ENCODE peak calls at places on chromosomes 12 and 14, in seven cellular contexts. W, Z, T, R, D, P and Y are unnamed samples.

GRCh38 chr14:80426686-80427085 is 215.4 kb upstream of the DIO2 start:
- DNase-seq in Z (no peak), R (no peak), D (peak; percentile 60), W (no peak), T (no peak), P (no peak), Y (no peak)

GRCh38 chr12:52729147-52729546 is 25.8 kb upstream of the KRT77 start:
- DNase-seq in R (no peak), T (no peak), P (no peak), D (no peak), W (no peak), Z (no peak), Y (no peak)

GRCh38 chr14:101520621-101521305 is 40.5 kb upstream of the DIO3 start:
- DNase-seq in D (peak; percentile 76), T (peak; percentile 35), R (no peak), P (peak; percentile 87), Z (no peak), W (no peak), Y (no peak)

GRCh38 chr14:67358914-67359313 is 690 bp downstream of the ATP6V1D start:
- DNase-seq in Z (no peak), P (no peak), D (no peak), T (no peak), W (no peak), R (peak; percentile 47), Y (no peak)

GRCh38 chr14:65206448-65207096 is 104.3 kb upstream of the MAX start:
- DNase-seq in W (no peak), T (no peak), R (no peak), Z (no peak), D (no peak), P (no peak), Y (no peak)

GRCh38 chr12:46660719-46661118 is 165.1 kb downstream of the SLC38A4 start:
- DNase-seq in T (no peak), P (no peak), Z (no peak), W (no peak), R (no peak), D (peak; percentile 68), Y (no peak)

GRCh38 chr14:68965261-68965761 is 13.8 kb downstream of the ACTN1 start:
- DNase-seq in Z (no peak), W (no peak), P (no peak), D (no peak), R (no peak), T (no peak), Y (no peak)

GRCh38 chr12:49231881-49232650 is 32.8 kb upstream of the TUBA1C start:
- DNase-seq in R (peak; percentile 28), T (no peak), Z (no peak), W (no peak), P (no peak), D (peak; percentile 15), Y (no peak)

GRCh38 chr12:72723732-72724131 is 451.6 kb downstream of the TRHDE start:
- DNase-seq in P (no peak), Z (no peak), D (no peak), R (no peak), W (no peak), T (no peak), Y (no peak)

GRCh38 chr12:124756151-124756550 is 107.5 kb downstream of the SCARB1 start:
- DNase-seq in T (no peak), Z (no peak), W (no peak), D (no peak), R (no peak), P (no peak), Y (no peak)

GRCh38 chr12:120640840-120641833 is 711 bp downstream of the CABP1 start:
- DNase-seq in W (peak; percentile 66), P (peak; percentile 83), Z (peak; percentile 83), R (peak; percentile 93), T (peak; percentile 43), D (peak; percentile 66), Y (peak; percentile 56)

GRCh38 chr12:89370850-89371249 is 18.5 kb upstream of the DUSP6 start:
- DNase-seq in P (no peak), T (no peak), R (no peak), W (no peak), Z (no peak), D (peak; percentile 79), Y (no peak)

GRCh38 chr12:1803736-1804135 is 16.6 kb upstream of the LRTM2 start:
- DNase-seq in Z (no peak), P (no peak), R (no peak), D (no peak), W (no peak), T (no peak), Y (no peak)

GRCh38 chr12:50699940-50700339 is 64.0 kb upstream of the ATF1 start:
- DNase-seq in W (no peak), D (no peak), P (no peak), T (no peak), Z (no peak), R (no peak), Y (no peak)

GRCh38 chr12:16008442-16008841 is 97.3 kb downstream of the DERA start:
- DNase-seq in W (no peak), R (no peak), Z (no peak), P (no peak), D (peak; percentile 4), T (no peak), Y (no peak)

GRCh38 chr14:36173161-36173560 is 3.4 kb downstream of the PTCSC3 start:
- DNase-seq in Z (no peak), P (no peak), T (no peak), R (no peak), W (no peak), D (no peak), Y (no peak)

GRCh38 chr14:36174767-36175424 is 1.6 kb downstream of the PTCSC3 start:
- DNase-seq in T (no peak), R (no peak), W (no peak), Z (no peak), P (peak; percentile 9), D (no peak), Y (no peak)

GRCh38 chr14:36181417-36181816 is 4.9 kb upstream of the PTCSC3 start:
- DNase-seq in P (peak; percentile 9), R (no peak), W (no peak), Z (no peak), T (no peak), D (no peak), Y (no peak)

GRCh38 chr14:36177489-36177888 is 967 bp upstream of the PTCSC3 start:
- DNase-seq in Z (no peak), R (no peak), P (no peak), W (no peak), D (no peak), T (no peak), Y (no peak)

DNA sequence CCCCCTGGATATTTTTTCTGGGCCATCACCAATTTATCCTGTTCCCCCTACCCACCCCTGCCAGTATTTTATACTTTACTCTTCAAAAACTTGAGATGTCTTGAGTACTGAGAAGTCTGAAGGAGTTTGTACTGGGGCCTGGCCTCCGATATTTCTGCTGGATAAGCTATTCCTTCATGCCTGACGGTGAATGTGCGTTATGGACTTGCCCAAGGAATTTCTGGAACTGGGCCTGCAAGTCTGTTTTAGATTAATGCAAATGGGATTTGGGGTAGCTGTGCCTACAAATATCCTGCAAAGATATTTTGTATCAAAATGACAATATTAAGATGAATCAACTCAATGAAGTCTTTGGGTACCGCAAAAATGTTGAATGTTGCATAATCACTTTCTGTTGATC is at the start of gene PTCSC3:
- DNase-seq in R (no peak), P (no peak), T (no peak), Z (no peak), D (no peak), W (no peak), Y (no peak)
- H3K4me1 ChIP-seq in R (peaks cover 14% of the 10 kb centered on the region), P (no peaks in the 10 kb centered on the region), T (no peaks in the 10 kb centered on the region), Z (no peaks in the 10 kb centered on the region), D (no peaks in the 10 kb centered on the region), W (no peaks in the 10 kb centered on the region), Y (no peaks in the 10 kb centered on the region)

DNA sequence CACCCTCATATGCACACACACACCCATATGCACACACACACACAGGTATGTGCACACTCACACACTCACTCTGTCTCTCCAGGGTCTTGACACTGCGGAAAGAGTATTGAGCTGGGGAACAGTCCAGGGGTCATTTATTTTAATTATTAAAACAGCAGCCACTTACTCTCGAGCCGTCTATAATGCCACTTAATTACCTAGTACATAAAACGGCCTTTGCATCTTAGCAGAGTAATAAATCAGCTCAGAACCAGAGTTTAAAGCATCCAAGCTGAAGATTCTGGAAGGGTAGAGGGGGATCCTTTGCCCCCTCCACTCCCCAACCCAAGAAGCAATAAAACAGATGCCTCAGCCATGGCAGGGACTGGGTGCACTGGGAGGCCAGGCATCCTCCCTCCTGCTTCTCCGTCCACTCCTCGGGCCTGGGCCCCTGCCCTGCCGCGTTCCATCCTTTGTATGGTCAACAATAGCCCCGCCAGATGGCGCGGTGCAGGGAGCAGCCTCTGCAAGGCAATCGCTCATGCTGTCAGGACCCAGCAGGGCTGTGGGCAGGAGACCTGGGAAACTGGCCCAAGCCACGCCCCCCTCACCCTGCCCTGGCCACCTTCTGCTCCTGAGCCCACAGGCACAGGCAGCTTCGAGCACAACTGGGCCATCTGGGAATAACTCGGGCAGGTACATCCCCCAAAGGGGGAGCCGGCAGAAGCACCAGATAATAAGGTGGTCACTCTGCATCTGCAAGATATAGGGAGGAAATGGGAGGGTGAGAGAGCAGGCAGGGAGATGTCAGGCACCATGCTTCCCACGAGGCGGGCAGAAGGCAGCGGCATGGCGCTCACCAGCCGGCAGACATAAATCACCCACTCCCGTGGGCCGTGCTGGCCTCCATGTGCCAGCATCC is 40.9 kb downstream of the CCDC85C start:
- DNase-seq in W (peak; percentile 95), R (peak; percentile 97), Z (peak; percentile 93), P (peak; percentile 91), D (peak; percentile 78), T (peak; percentile 82), Y (peak; percentile 86)
- H3K4me1 ChIP-seq in W (peaks cover 93% of the 10 kb centered on the region), R (peaks cover 58% of the 10 kb centered on the region), Z (peaks cover 27% of the 10 kb centered on the region), P (peaks cover 10% of the 10 kb centered on the region), D (peaks cover 53% of the 10 kb centered on the region), T (peaks cover 82% of the 10 kb centered on the region), Y (peaks cover 68% of the 10 kb centered on the region)

GRCh38 chr12:87121908-87122307 is 865.7 kb upstream of the MGAT4C start:
- DNase-seq in T (no peak), W (no peak), R (no peak), D (no peak), P (no peak), Z (no peak), Y (no peak)

GRCh38 chr12:87127272-87127671 is 871.1 kb upstream of the MGAT4C start:
- DNase-seq in P (no peak), R (no peak), T (no peak), D (peak; percentile 54), Z (no peak), W (no peak), Y (no peak)
- H3K4me1 ChIP-seq in P (no peaks in the 10 kb centered on the region), R (no peaks in the 10 kb centered on the region), T (no peaks in the 10 kb centered on the region), D (no peaks in the 10 kb centered on the region), Z (no peaks in the 10 kb centered on the region), W (no peaks in the 10 kb centered on the region), Y (no peaks in the 10 kb centered on the region)

GRCh38 chr14:50946234-50946935 is 2.1 kb upstream of the PYGL start:
- DNase-seq in R (no peak), P (no peak), T (no peak), Z (no peak), D (no peak), W (no peak), Y (no peak)

GRCh38 chr14:50951032-50951431 is 6.7 kb upstream of the PYGL start:
- DNase-seq in R (no peak), T (no peak), P (no peak), W (no peak), Z (no peak), D (no peak), Y (no peak)

GRCh38 chr14:50947446-50947845 is 3.2 kb upstream of the PYGL start:
- DNase-seq in Z (no peak), D (no peak), T (no peak), P (no peak), W (no peak), R (no peak), Y (no peak)

GRCh38 chr14:50944647-50945413 is 547 bp upstream of the PYGL start:
- DNase-seq in P (peak; percentile 83), T (peak; percentile 52), W (peak; percentile 50), D (peak; percentile 58), Z (peak; percentile 79), R (no peak), Y (peak; percentile 63)

GRCh38 chr14:50948205-50948604 is 3.9 kb upstream of the PYGL start:
- DNase-seq in Z (no peak), D (no peak), T (no peak), W (no peak), P (no peak), R (no peak), Y (no peak)
- H3K4me1 ChIP-seq in Z (peaks cover 8% of the 10 kb centered on the region), D (no peaks in the 10 kb centered on the region), T (peaks cover 20% of the 10 kb centered on the region), W (peaks cover 17% of the 10 kb centered on the region), P (no peaks in the 10 kb centered on the region), R (no peaks in the 10 kb centered on the region), Y (peaks cover 4% of the 10 kb centered on the region)